ENCODE peak calls at places on chromosomes 11 and 22, in five cellular contexts. V is neuronal stem cell, I is IMR-90, X is H1, P is H9. U is an unnamed sample. For H3K27me3, the result is how much of the 10 kb centered on the place peaks cover.

GRCh38 chr11:69209936-69210659 is 54.4 kb downstream of the SMIM38 start:
- DNase-seq in X (no peak), V (no peak), I (no peak), P (no peak), U (peak)

GRCh38 chr11:93728792-93729128 is 12.5 kb downstream of the TAF1D start:
- DNase-seq in X (no peak), I (no peak), V (no peak), P (no peak), U (no peak)

GRCh38 chr22:20080445-20080775 is 369 bp downstream of the DGCR8 start:
- DNase-seq in V (peak), X (peak), I (peak), P (peak), U (peak)

GRCh38 chr11:123475478-123475877 is 45.4 kb downstream of the GRAMD1B start:
- DNase-seq in P (no peak), X (no peak), I (peak), V (peak), U (peak)

GRCh38 chr11:71334191-71334590 is 81.8 kb upstream of the SHANK2 start:
- DNase-seq in V (no peak), P (peak), X (no peak), I (no peak), U (no peak)

GRCh38 chr11:75439026-75439425 is 6.0 kb upstream of the KLHL35 start:
- DNase-seq in V (no peak), P (no peak), I (no peak), X (no peak), U (no peak)

GRCh38 chr11:10658621-10659338 is 34.8 kb downstream of the IRAG1 start:
- DNase-seq in P (no peak), V (no peak), I (no peak), X (no peak), U (peak)

GRCh38 chr11:7306900-7307299 is 55.2 kb downstream of the SYT9 start:
- DNase-seq in I (no peak), V (no peak), P (no peak), X (no peak), U (no peak)

GRCh38 chr11:508956-509355 is 1.9 kb upstream of the RNH1 start:
- DNase-seq in P (no peak), X (no peak), I (no peak), V (no peak), U (no peak)

GRCh38 chr11:66559141-66559861 is 9.1 kb downstream of the CTSF start:
- DNase-seq in I (no peak), X (no peak), V (no peak), P (peak), U (no peak)

GRCh38 chr11:74646964-74647363 is 54.6 kb downstream of the POLD3 start:
- DNase-seq in I (no peak), V (no peak), X (no peak), P (no peak), U (no peak)

GRCh38 chr11:122391049-122391448 is 264.5 kb upstream of the UBASH3B start:
- DNase-seq in P (no peak), V (no peak), I (no peak), X (no peak), U (no peak)

GRCh38 chr22:40436460-40437431 is 66.4 kb downstream of the SGSM3 start:
- DNase-seq in P (no peak), I (peak), V (peak), X (no peak), U (peak)

GRCh38 chr11:115170133-115170815 is 333.9 kb downstream of the CADM1 start:
- DNase-seq in P (no peak), V (peak), X (peak), I (peak), U (peak)

GRCh38 chr11:13376838-13377237 is 86.2 kb downstream of the BTBD10 start:
- DNase-seq in P (no peak), I (no peak), V (no peak), X (no peak), U (no peak)

GRCh38 chr22:43404673-43405385 is 7.0 kb upstream of the MPPED1 start:
- DNase-seq in I (no peak), P (no peak), V (no peak), X (no peak), U (no peak)

GRCh38 chr11:126194121-126194543 is 17.3 kb downstream of the RPUSD4 start:
- DNase-seq in V (peak), X (peak), I (peak), P (no peak), U (peak)

GRCh38 chr11:134581121-134581626 is 169.1 kb upstream of the B3GAT1 start:
- DNase-seq in P (no peak), X (peak), V (no peak), I (no peak), U (no peak)

GRCh38 chr11:25943777-25944661 is 387.9 kb upstream of the ANO3 start:
- DNase-seq in V (no peak), X (no peak), P (peak), I (no peak), U (no peak)

GRCh38 chr11:62069961-62070919 is 53.6 kb upstream of the INCENP start:
- DNase-seq in V (no peak), I (no peak), P (no peak), X (no peak), U (no peak)

GRCh38 chr22:45897736-45898135 is 79.2 kb downstream of the WNT7B start:
- DNase-seq in X (no peak), I (no peak), P (no peak), V (no peak), U (no peak)
- H4K91ac ChIP-seq in X (no peak), I (no peak), P (no peak), V (no peak), U (no peak)

GRCh38 chr11:124717786-124718634 is 21.7 kb upstream of the NRGN start:
- DNase-seq in P (peak), I (peak), X (peak), V (peak), U (peak)
- H3K27me3 ChIP-seq in P (half or more), I (under half), X (half or more), V (under half), U (half or more)

GRCh38 chr11:73004088-73004487 is 138.0 kb downstream of the FCHSD2 start:
- DNase-seq in P (no peak), V (no peak), X (no peak), I (no peak), U (no peak)
- H4K91ac ChIP-seq in P (no peak), V (no peak), X (no peak), I (no peak), U (no peak)

DNA sequence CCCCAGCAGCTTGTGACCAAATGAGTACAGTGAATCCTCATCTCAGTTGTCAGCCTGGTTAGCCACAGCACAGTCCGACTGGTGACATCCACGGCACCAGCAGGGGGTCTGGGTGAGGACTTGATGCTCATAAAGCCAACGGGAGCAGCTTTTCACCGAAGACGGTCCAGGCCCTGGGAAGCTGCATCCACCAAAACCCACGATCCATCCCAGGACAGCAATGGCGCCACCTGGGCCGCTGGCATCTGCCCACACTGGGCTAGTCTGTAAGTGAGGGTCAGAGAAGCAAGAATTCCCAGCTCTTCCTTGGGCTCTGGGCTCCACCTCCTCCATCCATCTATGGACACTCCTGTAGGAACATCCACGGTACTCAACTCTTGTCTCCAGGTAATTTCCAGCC is 25.1 kb upstream of the FXYD6 start:
- DNase-seq in X (no peak), I (no peak), P (no peak), V (no peak), U (no peak)
- H3K27me3 ChIP-seq in X (under half), I (under half), P (under half), V (under half), U (under half)

GRCh38 chr22:23399367-23400285 is 180.5 kb downstream of the IGLL1 start:
- DNase-seq in I (no peak), P (no peak), V (no peak), X (no peak), U (no peak)
- H4K91ac ChIP-seq in I (no peak), P (no peak), V (no peak), X (no peak), U (no peak)

DNA sequence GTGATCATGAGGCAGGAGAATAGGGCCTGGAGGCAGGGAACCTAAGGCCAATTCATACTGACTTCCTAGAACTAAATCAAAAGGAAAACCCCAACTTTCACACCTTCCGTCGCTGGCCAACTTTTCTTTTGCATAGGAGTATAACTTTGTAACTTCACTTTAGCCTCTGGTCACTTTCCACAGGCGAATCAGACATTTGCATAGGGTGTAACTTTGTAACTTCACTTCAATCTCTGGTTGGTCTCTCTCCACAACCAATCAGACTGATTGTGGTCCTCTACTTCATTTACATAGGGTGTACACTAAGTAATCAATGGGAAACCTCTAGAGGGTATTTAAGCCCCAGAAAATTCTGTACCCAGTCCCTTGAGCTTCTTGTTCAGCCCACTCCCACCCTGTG is 11.5 kb upstream of the TMPRSS4 start:
- DNase-seq in I (no peak), P (no peak), X (no peak), V (no peak), U (no peak)
- H3K27me3 ChIP-seq in I (under half), P (under half), X (under half), V (under half), U (under half)

DNA sequence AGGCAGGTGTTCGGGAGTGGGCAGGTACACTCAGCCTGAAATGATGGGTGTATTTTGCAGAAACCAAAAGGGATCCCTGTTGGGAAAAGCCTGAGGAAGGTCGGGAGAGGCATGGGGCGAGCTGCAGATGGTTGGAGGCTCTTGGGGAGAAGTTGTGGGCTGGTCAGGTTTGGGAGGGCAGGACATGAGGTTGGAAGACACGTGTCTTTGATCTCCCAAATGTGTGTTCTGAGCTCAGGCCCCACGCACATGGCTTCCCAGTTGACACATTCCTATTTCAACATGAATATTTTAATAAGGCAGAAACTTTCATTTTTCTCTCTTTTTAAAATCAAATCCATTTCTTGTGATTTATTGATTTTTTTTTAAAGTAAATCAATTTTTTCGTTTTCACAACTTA is 1003.3 kb downstream of the TBC1D22A start:
- DNase-seq in P (no peak), I (no peak), V (no peak), X (no peak), U (no peak)
- H4K91ac ChIP-seq in P (no peak), I (no peak), V (no peak), X (no peak), U (no peak)

DNA sequence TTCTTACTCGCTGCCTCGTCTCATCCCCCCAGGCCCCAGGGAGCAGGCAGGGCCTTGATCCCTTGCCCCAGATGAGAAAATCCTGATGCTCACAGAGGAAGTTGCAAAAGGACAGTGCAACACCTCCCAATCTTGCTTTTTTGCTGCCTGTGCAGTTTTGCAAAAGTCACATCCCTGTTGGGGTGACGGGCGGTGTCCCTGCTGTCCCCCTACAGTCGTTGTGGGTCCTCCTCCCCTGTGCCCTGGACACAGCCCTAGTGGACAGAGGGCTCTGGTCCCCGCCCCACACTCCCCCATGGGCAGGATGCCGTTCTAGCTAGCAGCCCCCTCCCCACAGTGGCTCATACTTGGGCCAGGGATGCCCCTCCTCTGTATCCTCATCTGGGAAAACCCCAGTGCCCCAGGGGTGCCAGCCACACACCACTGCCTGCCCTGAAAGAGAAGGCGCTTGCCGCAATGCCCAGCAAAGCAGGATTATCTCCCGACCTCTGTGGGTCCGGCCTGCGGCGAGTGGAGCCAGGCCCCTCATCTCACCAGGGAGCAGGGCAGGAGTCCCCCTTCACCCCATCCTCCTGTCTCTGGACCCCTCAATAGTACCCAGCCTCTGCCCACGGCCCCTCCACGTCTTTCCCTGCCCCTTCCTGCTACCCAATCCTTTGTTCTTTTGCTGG is 18.4 kb upstream of the CTSD start:
- DNase-seq in V (no peak), X (no peak), I (no peak), P (no peak), U (no peak)
- H3K27me3 ChIP-seq in V (under half), X (under half), I (half or more), P (under half), U (under half)

U was measured in mesenchymal stem cell.